ENCODE peak calls at places on chromosomes 1 and 21, in seven cellular contexts. One of them, this sample, is unnamed.

GRCh38 chr1:219708919-219709318 is 96.0 kb upstream of the ZC3H11B start:
- DNase-seq in transverse colon: no peak
- DNase-seq in thoracic aorta: no peak
- DNase-seq in psoas muscle: no peak
- DNase-seq in Peyer's patch: no peak
- DNase-seq in AG09309: no peak
- DNase-seq in HCT116: no peak
- DNase-seq in this sample: no peak

GRCh38 chr1:234960722-234961467 is 167.7 kb downstream of the TOMM20 start:
- DNase-seq in transverse colon: peak
- DNase-seq in thoracic aorta: no peak
- DNase-seq in psoas muscle: no peak
- DNase-seq in Peyer's patch: peak
- DNase-seq in AG09309: no peak
- DNase-seq in HCT116: no peak
- DNase-seq in this sample: peak

GRCh38 chr1:29563092-29563491 is 326.8 kb downstream of the PTPRU start:
- DNase-seq in transverse colon: no peak
- DNase-seq in thoracic aorta: no peak
- DNase-seq in psoas muscle: no peak
- DNase-seq in Peyer's patch: no peak
- DNase-seq in AG09309: no peak
- DNase-seq in HCT116: peak
- DNase-seq in this sample: no peak

GRCh38 chr1:50415235-50416149 is 7.8 kb downstream of the DMRTA2 start:
- DNase-seq in transverse colon: no peak
- DNase-seq in thoracic aorta: no peak
- DNase-seq in psoas muscle: no peak
- DNase-seq in Peyer's patch: no peak
- DNase-seq in AG09309: no peak
- DNase-seq in HCT116: no peak
- DNase-seq in this sample: no peak

GRCh38 chr1:203858055-203858454 is 3.3 kb upstream of the SNRPE start:
- DNase-seq in transverse colon: no peak
- DNase-seq in thoracic aorta: no peak
- DNase-seq in psoas muscle: no peak
- DNase-seq in Peyer's patch: no peak
- DNase-seq in AG09309: peak
- DNase-seq in HCT116: no peak
- DNase-seq in this sample: peak

GRCh38 chr1:79396901-79397300 is 390.4 kb upstream of the ADGRL4 start:
- DNase-seq in transverse colon: no peak
- DNase-seq in thoracic aorta: no peak
- DNase-seq in psoas muscle: no peak
- DNase-seq in Peyer's patch: no peak
- DNase-seq in AG09309: no peak
- DNase-seq in HCT116: no peak
- DNase-seq in this sample: no peak

GRCh38 chr1:215181518-215181917 is 99.0 kb downstream of the KCNK2 start:
- DNase-seq in transverse colon: no peak
- DNase-seq in thoracic aorta: no peak
- DNase-seq in psoas muscle: no peak
- DNase-seq in Peyer's patch: no peak
- DNase-seq in AG09309: no peak
- DNase-seq in HCT116: no peak
- DNase-seq in this sample: peak

GRCh38 chr1:96710708-96711477 is 10.7 kb upstream of the PTBP2 start:
- DNase-seq in transverse colon: no peak
- DNase-seq in thoracic aorta: no peak
- DNase-seq in psoas muscle: no peak
- DNase-seq in Peyer's patch: no peak
- DNase-seq in AG09309: no peak
- DNase-seq in HCT116: no peak
- DNase-seq in this sample: peak

GRCh38 chr1:2206813-2207488 is 12.4 kb upstream of the FAAP20 start:
- DNase-seq in transverse colon: no peak
- DNase-seq in thoracic aorta: no peak
- DNase-seq in psoas muscle: peak
- DNase-seq in Peyer's patch: no peak
- DNase-seq in AG09309: no peak
- DNase-seq in HCT116: no peak
- DNase-seq in this sample: no peak

GRCh38 chr21:28944296-28944695 is 48.4 kb downstream of the LTN1 start:
- DNase-seq in transverse colon: no peak
- DNase-seq in thoracic aorta: no peak
- DNase-seq in psoas muscle: no peak
- DNase-seq in Peyer's patch: no peak
- DNase-seq in AG09309: no peak
- DNase-seq in HCT116: no peak
- DNase-seq in this sample: peak

GRCh38 chr1:238141295-238141694 is 250.6 kb upstream of the ZP4 start:
- DNase-seq in transverse colon: no peak
- DNase-seq in thoracic aorta: no peak
- DNase-seq in psoas muscle: no peak
- DNase-seq in Peyer's patch: no peak
- DNase-seq in AG09309: no peak
- DNase-seq in HCT116: no peak
- DNase-seq in this sample: no peak

GRCh38 chr21:44329086-44329889 is 9.9 kb downstream of the CFAP410 start:
- DNase-seq in transverse colon: no peak
- DNase-seq in thoracic aorta: no peak
- DNase-seq in psoas muscle: no peak
- DNase-seq in Peyer's patch: no peak
- DNase-seq in AG09309: no peak
- DNase-seq in HCT116: no peak
- DNase-seq in this sample: no peak

GRCh38 chr1:220966874-220967631 is 87.8 kb downstream of the HLX start:
- DNase-seq in transverse colon: no peak
- DNase-seq in thoracic aorta: no peak
- DNase-seq in psoas muscle: no peak
- DNase-seq in Peyer's patch: no peak
- DNase-seq in AG09309: no peak
- DNase-seq in HCT116: no peak
- DNase-seq in this sample: no peak

GRCh38 chr1:87794788-87795614 is 466.3 kb downstream of the LMO4 start:
- DNase-seq in transverse colon: no peak
- DNase-seq in thoracic aorta: no peak
- DNase-seq in psoas muscle: no peak
- DNase-seq in Peyer's patch: no peak
- DNase-seq in AG09309: no peak
- DNase-seq in HCT116: peak
- DNase-seq in this sample: peak

DNA sequence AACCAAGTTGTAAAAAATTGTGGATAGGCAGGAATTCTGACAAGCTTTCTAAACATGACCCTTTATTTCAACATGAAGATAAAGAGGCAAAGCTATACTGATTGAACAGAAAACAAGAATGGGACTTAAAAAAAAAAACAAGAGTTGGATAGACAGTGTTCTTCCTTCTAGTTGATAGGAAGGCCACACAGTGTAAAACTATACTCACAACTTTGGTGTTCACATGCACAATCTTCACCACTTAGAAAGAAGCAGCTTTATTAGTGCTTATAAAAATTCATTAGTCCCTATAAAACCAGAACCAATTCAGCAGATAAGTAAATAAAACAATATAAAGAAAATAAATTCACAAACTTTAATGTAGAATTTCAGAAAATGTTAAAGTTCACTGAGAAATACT is 101.8 kb downstream of the AKT3 start:
- DNase-seq in transverse colon: no peak
- DNase-seq in thoracic aorta: no peak
- DNase-seq in psoas muscle: no peak
- DNase-seq in Peyer's patch: no peak
- DNase-seq in AG09309: no peak
- DNase-seq in HCT116: no peak
- DNase-seq in this sample: peak
- TF ChIP-seq CTCF in transverse colon: no peak
- TF ChIP-seq CTCF in thoracic aorta: no peak
- TF ChIP-seq CTCF in psoas muscle: no peak
- TF ChIP-seq CTCF in Peyer's patch: no peak
- TF ChIP-seq CTCF in AG09309: no peak
- TF ChIP-seq CTCF in HCT116: no peak
- TF ChIP-seq CTCF in this sample: no peak

GRCh38 chr1:54781023-54781723 is 16.9 kb upstream of the PARS2 start:
- DNase-seq in transverse colon: no peak
- DNase-seq in thoracic aorta: no peak
- DNase-seq in psoas muscle: no peak
- DNase-seq in Peyer's patch: no peak
- DNase-seq in AG09309: no peak
- DNase-seq in HCT116: no peak
- DNase-seq in this sample: no peak
- H3K4me3 ChIP-seq in transverse colon: no peak
- H3K4me3 ChIP-seq in thoracic aorta: no peak
- H3K4me3 ChIP-seq in psoas muscle: peak
- H3K4me3 ChIP-seq in Peyer's patch: no peak
- H3K4me3 ChIP-seq in AG09309: no peak
- H3K4me3 ChIP-seq in HCT116: no peak
- H3K4me3 ChIP-seq in this sample: no peak

GRCh38 chr1:121566346-121566745 is 381.6 kb downstream of the SRGAP2C start:
- DNase-seq in transverse colon: no peak
- DNase-seq in thoracic aorta: no peak
- DNase-seq in psoas muscle: no peak
- DNase-seq in Peyer's patch: no peak
- DNase-seq in AG09309: no peak
- DNase-seq in HCT116: no peak
- DNase-seq in this sample: no peak
- TF ChIP-seq CTCF in transverse colon: no peak
- TF ChIP-seq CTCF in thoracic aorta: no peak
- TF ChIP-seq CTCF in psoas muscle: no peak
- TF ChIP-seq CTCF in Peyer's patch: no peak
- TF ChIP-seq CTCF in AG09309: no peak
- TF ChIP-seq CTCF in HCT116: no peak
- TF ChIP-seq CTCF in this sample: no peak

DNA sequence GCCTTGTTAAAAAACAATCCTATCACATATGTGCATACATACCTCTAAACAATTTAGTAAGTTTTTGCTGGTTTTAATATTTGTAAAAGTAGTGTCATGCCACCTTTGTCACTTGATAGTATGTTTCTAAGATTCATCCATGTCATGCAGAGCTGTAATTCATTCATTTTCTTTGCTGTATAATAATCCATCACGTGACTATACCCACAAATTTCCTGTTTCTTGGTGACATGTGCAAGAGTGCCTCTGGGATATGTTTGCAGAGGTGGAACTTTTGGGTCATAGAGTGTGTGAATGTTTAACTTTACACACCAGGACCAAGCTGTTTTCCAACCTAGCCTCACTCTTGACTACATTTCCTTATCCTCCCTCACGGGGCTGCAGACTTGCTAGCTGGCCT is 62.9 kb downstream of the ZSCAN20 start:
- DNase-seq in transverse colon: no peak
- DNase-seq in thoracic aorta: no peak
- DNase-seq in psoas muscle: no peak
- DNase-seq in Peyer's patch: no peak
- DNase-seq in AG09309: no peak
- DNase-seq in HCT116: no peak
- DNase-seq in this sample: no peak
- H3K4me3 ChIP-seq in transverse colon: no peak
- H3K4me3 ChIP-seq in thoracic aorta: no peak
- H3K4me3 ChIP-seq in psoas muscle: no peak
- H3K4me3 ChIP-seq in Peyer's patch: no peak
- H3K4me3 ChIP-seq in AG09309: no peak
- H3K4me3 ChIP-seq in HCT116: no peak
- H3K4me3 ChIP-seq in this sample: no peak

DNA sequence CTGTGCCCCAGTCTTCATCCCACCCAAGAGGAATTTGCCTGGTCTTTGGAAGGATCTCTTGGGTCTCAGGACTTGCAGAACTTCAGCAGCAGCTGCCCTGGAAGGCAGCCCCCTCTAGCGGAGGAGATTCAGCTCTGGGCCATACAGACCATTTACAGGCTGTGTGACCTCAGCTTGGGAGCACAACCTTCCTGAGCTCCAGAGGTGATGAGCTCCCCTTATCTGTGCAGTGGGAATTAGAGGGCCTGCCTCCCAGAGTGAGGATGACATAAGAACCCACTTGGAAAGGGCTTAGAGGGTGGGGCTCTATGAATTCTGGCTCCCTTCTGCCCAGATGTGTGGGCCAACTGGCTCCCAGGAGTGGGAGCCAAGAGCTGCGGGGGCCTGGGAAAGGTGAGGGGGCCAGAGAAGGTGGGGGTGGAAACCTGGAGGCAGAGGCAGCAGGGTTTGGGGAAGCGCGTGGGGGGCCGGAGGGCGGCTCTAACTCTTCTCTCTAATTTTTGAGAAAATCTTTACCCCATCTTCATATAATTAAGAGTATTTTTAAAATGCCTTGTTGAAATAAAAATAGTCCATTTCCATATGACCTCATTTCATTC is 21.4 kb downstream of the EPHB2 start:
- DNase-seq in transverse colon: no peak
- DNase-seq in thoracic aorta: no peak
- DNase-seq in psoas muscle: no peak
- DNase-seq in Peyer's patch: no peak
- DNase-seq in AG09309: no peak
- DNase-seq in HCT116: no peak
- DNase-seq in this sample: peak
- TF ChIP-seq CTCF in transverse colon: no peak
- TF ChIP-seq CTCF in thoracic aorta: no peak
- TF ChIP-seq CTCF in psoas muscle: no peak
- TF ChIP-seq CTCF in Peyer's patch: no peak
- TF ChIP-seq CTCF in AG09309: peak
- TF ChIP-seq CTCF in HCT116: no peak
- TF ChIP-seq CTCF in this sample: peak

DNA sequence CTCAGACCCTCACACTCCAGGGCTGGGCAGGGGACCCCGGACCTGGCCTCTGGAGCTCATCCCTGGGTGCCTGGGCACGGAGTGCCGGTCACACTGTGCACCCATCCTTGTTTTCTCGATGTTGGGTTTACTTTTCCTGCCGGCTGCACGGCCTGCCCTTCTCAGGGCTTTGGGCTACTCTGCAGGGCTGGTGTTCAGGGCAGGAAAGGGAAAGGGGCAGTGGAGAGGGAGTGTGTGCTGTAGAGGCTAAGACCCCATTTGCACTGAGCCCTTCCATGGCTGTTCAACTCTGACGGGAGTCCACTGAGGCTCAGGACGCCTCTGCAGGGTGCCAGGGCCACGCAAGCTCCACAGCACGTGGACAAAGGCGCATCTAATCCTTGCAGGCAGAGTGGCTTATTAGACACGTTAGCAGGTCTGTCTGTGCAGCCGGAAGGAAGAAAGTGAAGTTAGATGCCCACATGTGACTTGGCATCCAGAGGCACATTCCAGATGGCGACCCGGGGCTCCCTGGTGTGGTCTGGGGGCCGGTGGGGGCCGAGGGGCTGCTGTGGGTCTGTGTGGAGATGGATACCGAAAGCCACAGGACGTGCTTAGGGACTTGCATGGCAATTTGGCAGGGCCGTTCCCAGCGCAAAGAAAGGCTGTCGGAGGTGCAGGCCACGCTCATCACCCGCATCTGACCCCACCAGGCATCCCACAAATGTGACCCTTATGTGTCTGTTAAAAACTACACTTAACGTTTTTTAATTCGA is 33.6 kb downstream of the COL18A1 start:
- DNase-seq in transverse colon: no peak
- DNase-seq in thoracic aorta: no peak
- DNase-seq in psoas muscle: peak
- DNase-seq in Peyer's patch: no peak
- DNase-seq in AG09309: no peak
- DNase-seq in HCT116: no peak
- DNase-seq in this sample: no peak
- H3K4me3 ChIP-seq in transverse colon: no peak
- H3K4me3 ChIP-seq in thoracic aorta: peak
- H3K4me3 ChIP-seq in psoas muscle: peak
- H3K4me3 ChIP-seq in Peyer's patch: no peak
- H3K4me3 ChIP-seq in AG09309: no peak
- H3K4me3 ChIP-seq in HCT116: no peak
- H3K4me3 ChIP-seq in this sample: peak

GRCh38 chr1:193190096-193190744 is 3.8 kb upstream of the B3GALT2 start:
- DNase-seq in transverse colon: no peak
- DNase-seq in thoracic aorta: no peak
- DNase-seq in psoas muscle: no peak
- DNase-seq in Peyer's patch: no peak
- DNase-seq in AG09309: no peak
- DNase-seq in HCT116: no peak
- DNase-seq in this sample: peak
- TF ChIP-seq CTCF in transverse colon: peak
- TF ChIP-seq CTCF in thoracic aorta: peak
- TF ChIP-seq CTCF in psoas muscle: no peak
- TF ChIP-seq CTCF in Peyer's patch: no peak
- TF ChIP-seq CTCF in AG09309: no peak
- TF ChIP-seq CTCF in HCT116: no peak
- TF ChIP-seq CTCF in this sample: peak

This sample was measured in choroid plexus epithelial cell.